ENCODE peak calls at places on chromosomes 7 and 10, in five cellular contexts. W is small intestine, J is neuronal stem cell, C is endothelial cell of umbilical vein, R is thoracic aorta. N is an unnamed sample. For H3K4me1, the result is how much of the 10 kb centered on the place peaks cover.

GRCh38 chr10:92432596-92432995 is 141.3 kb downstream of the IDE start:
- DNase-seq in R (no peak), W (no peak), J (no peak), C (peak), N (no peak)

GRCh38 chr10:90871279-90871760 is 454 bp upstream of the RPP30 start:
- DNase-seq in C (peak), R (no peak), J (peak), W (peak), N (peak)

GRCh38 chr10:113017375-113017774 is 67.3 kb downstream of the TCF7L2 start:
- DNase-seq in J (no peak), R (no peak), C (no peak), W (no peak), N (no peak)

GRCh38 chr10:30435068-30435422 is 1.1 kb downstream of the MAP3K8 start:
- DNase-seq in W (no peak), R (no peak), C (no peak), J (no peak), N (no peak)

GRCh38 chr10:126730856-126731612 is 60.5 kb upstream of the C10orf90 start:
- DNase-seq in W (no peak), J (no peak), C (no peak), R (no peak), N (no peak)

GRCh38 chr10:132961420-132961803 is 19.0 kb upstream of the CFAP46 start:
- DNase-seq in W (no peak), R (no peak), C (no peak), J (no peak), N (no peak)

GRCh38 chr7:155916926-155917655 is 104.8 kb upstream of the SHH start:
- DNase-seq in W (peak), R (no peak), J (no peak), C (no peak), N (no peak)

GRCh38 chr7:39811161-39811614 is 138.9 kb upstream of the CDK13 start:
- DNase-seq in W (peak), C (no peak), R (no peak), J (no peak), N (no peak)

GRCh38 chr7:36287371-36288241 is 102.1 kb upstream of the ANLN start:
- DNase-seq in C (no peak), R (no peak), W (peak), J (no peak), N (no peak)

GRCh38 chr7:105673367-105674188 is 92.3 kb upstream of the EFCAB10 start:
- DNase-seq in C (peak), J (no peak), R (no peak), W (peak), N (no peak)

GRCh38 chr10:131946880-131947279 is 34.8 kb downstream of the BNIP3 start:
- DNase-seq in C (peak), W (no peak), J (no peak), R (no peak), N (no peak)

GRCh38 chr10:68562666-68563522 is 2.8 kb downstream of the TET1 start:
- DNase-seq in C (no peak), W (no peak), R (no peak), J (no peak), N (no peak)

GRCh38 chr7:93890464-93891068 is at the start of gene TFPI2:
- DNase-seq in R (peak), W (no peak), C (peak), J (peak), N (no peak)

GRCh38 chr7:9608560-9608959 is 1175.2 kb downstream of the NXPH1 start:
- DNase-seq in W (no peak), R (no peak), J (no peak), C (no peak), N (no peak)

GRCh38 chr10:123552760-123553554 is 113.2 kb upstream of the GPR26 start:
- DNase-seq in J (no peak), W (no peak), R (no peak), C (no peak), N (no peak)

GRCh38 chr10:123555616-123556015 is 110.5 kb upstream of the GPR26 start:
- DNase-seq in J (no peak), W (no peak), C (no peak), R (no peak), N (no peak)

GRCh38 chr10:123556049-123556448 is 110.1 kb upstream of the GPR26 start:
- DNase-seq in R (no peak), C (no peak), J (no peak), W (no peak), N (no peak)

GRCh38 chr10:123554656-123555055 is 111.5 kb upstream of the GPR26 start:
- DNase-seq in C (no peak), W (no peak), J (no peak), R (no peak), N (no peak)

GRCh38 chr10:123553810-123554430 is 112.2 kb upstream of the GPR26 start:
- DNase-seq in J (no peak), R (no peak), W (no peak), C (no peak), N (no peak)
- H3K4me1 ChIP-seq in J (under half), R (under half), W (under half), C (under half), N (under half)

DNA sequence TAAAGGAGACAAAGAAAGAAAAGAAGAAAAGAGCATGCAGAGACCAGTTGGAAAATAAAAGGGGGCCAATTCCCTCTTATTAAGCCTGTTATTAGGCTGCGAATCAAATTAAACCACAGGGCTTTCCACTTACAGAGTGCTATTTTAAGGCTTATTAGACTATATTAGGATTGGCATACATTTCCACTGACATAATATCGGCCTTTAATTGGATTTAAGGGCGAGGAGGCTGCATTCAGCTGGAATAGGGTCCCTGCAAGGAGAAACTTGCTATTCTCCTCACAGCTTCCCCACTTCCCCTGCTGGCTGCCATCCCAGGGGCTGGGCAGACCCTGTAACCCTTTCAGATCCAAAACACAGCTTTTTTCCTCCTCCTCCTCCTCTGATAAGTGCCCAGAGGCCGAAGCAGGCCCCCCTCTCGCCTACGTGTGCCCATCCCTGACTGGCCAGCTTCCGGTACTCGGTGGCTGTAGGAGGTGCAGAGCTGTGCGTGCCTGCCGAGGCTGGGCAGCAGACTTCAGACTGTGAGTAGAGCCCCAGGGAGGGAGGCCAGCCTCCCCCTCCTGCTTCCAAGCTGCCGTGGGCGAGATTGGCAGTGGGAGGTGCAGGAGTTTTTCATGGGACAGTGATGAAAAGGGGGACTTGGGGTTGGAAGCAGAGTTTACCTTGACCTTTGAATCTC is 224.3 kb downstream of the PLXNA4 start:
- DNase-seq in R (peak), J (no peak), W (no peak), C (no peak), N (no peak)
- H3K27ac ChIP-seq in R (peak), J (no peak), W (no peak), C (no peak), N (no peak)

GRCh38 chr10:97765201-97765600 is 6.6 kb downstream of the SFRP5 start:
- DNase-seq in J (no peak), C (no peak), W (no peak), R (no peak), N (no peak)
- H3K4me1 ChIP-seq in J (under half), C (under half), W (under half), R (under half), N (under half)

DNA sequence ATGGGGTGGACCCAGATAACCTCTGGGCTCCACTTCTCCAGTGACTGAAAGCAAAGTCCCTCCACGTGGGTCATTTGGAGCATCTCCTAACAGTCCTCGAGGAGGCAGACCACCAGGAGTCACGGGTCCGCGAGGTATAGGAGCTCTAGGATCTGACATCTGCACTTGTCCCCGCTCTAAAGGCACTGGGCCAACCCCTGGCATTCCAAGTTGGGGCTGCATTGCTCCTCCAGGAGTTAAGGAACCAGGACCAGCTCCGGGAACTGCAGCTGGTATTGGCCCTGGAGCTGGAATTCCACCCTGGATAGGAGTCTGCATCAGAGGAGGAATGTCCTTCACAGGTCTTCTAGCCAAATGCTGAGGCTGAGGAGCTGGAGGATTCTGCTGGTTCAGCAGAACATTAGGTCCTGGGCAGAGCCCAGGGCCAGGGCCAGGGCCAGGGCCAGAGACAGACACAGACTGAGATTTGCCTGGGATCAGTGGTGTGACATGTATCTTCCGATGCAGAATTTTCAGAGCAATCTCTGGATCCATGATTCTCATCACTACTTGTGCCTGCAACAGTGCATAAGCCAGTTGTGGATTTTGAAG is 827 bp downstream of the CSTF2T start:
- DNase-seq in J (no peak), W (no peak), R (no peak), C (no peak), N (no peak)
- H3K27ac ChIP-seq in J (no peak), W (peak), R (peak), C (peak), N (peak)

DNA sequence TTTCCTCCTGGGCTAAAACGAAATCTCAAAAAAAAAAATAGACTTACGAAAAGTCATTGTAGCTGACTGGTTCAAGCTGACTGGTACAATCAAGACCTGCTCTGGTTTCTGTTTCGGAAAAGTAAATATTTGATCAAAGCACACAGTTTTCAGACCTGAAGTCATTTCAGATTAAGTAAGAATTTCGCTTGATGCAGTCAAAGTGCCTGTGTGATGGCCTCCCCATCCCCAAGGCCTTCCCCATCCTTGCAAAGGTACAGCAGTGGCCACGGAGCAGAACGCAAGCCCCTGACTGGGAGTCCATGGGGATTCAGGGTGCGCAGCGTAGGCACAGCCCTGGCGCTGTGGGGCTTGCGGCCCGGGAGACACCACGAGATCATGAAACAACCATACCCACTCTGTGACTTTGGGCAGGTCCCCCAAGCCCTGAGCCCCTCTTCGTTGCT is 29.2 kb downstream of the CHST15 start:
- DNase-seq in R (no peak), J (no peak), W (no peak), C (no peak), N (no peak)
- H3K4me1 ChIP-seq in R (under half), J (under half), W (under half), C (under half), N (under half)

DNA sequence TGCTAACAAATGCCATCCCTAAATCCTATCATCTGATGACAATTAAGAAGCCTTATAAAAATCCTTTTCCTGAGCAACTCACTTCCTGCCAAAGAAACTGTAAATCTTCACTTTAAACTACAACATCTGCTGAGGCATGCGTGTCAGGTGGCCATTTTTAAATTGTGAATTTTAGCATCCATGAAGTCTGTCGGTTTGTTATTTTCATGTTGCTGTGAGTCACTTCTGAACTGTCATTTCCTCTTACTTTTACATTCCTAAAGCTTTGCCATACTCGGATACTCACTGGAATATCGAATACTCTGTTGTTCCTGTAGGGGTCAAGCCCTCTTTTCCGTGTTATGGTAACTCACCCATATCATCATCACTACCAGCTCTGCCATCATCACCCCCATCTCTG is 34.3 kb upstream of the TMEM26 start:
- DNase-seq in J (no peak), W (no peak), R (no peak), C (peak), N (no peak)
- H3K27ac ChIP-seq in J (no peak), W (no peak), R (no peak), C (no peak), N (no peak)

DNA sequence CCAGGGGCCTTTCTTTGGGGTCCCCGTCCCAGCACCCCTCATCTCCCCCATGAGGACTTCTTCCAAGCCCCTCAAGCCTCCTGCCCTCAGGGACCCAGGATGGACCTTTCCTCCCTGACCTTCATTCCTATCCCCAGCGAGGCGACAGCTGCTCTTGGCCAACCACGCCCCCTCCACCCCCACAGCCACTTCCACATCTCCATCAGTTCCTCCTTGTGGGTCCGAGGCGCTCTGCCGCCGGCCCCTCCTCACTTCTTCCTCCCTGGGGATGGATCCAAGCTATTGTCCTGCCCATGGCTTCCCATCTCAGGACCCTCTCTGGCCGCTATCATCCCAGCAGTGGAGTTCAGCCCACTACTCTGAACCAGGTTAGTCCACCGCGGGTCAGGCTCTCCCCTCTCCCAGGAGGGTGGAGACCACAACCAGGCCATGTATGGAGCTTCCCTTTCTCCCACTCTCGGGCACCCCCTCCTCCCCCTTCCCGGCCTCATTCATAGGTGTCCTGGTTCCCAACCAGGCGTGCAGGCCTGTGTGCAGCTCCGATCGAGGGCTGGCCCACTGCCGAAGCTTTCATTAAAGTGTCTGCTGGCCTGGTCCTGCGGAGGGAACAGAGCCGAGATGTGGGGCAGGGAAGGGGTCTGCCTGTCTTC is 1.7 kb upstream of the SH2B2 start:
- DNase-seq in C (no peak), W (no peak), J (no peak), R (no peak), N (no peak)
- H3K4me1 ChIP-seq in C (under half), W (under half), J (under half), R (under half), N (under half)

N was measured in naive thymus-derived CD4-positive, alpha-beta T cell.